ENCODE peak calls at places on chromosomes 13 and 19, in eight cellular contexts. J is body of pancreas, G is breast epithelium, U is GM12878, T is H54, P is Peyer's patch, R is uterus, V is upper lobe of left lung. Q is an unnamed sample.

GRCh38 chr19:13241321-13242104 is 91.3 kb downstream of the IER2 start:
- DNase-seq in J (no peak), T (peak; percentile 47), P (no peak), R (no peak), V (no peak), G (no peak), U (no peak), Q (no peak)

GRCh38 chr13:98155475-98156111 is 12.7 kb downstream of the FARP1 start:
- DNase-seq in G (no peak), U (no peak), V (peak; percentile 34), P (no peak), T (no peak), J (peak; percentile 25), R (no peak), Q (no peak)

GRCh38 chr19:30064021-30064699 is 122.1 kb downstream of the URI1 start:
- DNase-seq in J (no peak), R (no peak), U (no peak), G (no peak), T (no peak), P (peak; percentile 30), V (no peak), Q (no peak)

GRCh38 chr19:48926909-48927308 is 6.6 kb upstream of the DHDH start:
- DNase-seq in U (no peak), T (peak; percentile 46), G (peak; percentile 49), J (peak; percentile 75), P (no peak), V (peak; percentile 90), R (peak; percentile 37), Q (no peak)

GRCh38 chr13:114174529-114174941 is 4.5 kb upstream of the CFAP97D2 start:
- DNase-seq in P (no peak), T (no peak), V (no peak), R (no peak), U (no peak), J (no peak), G (no peak), Q (no peak)

GRCh38 chr13:20160346-20161274 is at the start of gene GJA3:
- DNase-seq in G (no peak), V (no peak), P (peak; percentile 76), J (no peak), T (no peak), R (no peak), U (no peak), Q (peak; percentile 48)

GRCh38 chr19:48390188-48391099 is 907 bp downstream of the KDELR1 start:
- DNase-seq in P (peak; percentile 79), U (no peak), V (peak; percentile 56), R (peak; percentile 61), J (peak; percentile 72), G (peak; percentile 50), T (no peak), Q (peak; percentile 81)

GRCh38 chr13:34467450-34468083 is 474.5 kb upstream of the NBEA start:
- DNase-seq in G (no peak), J (no peak), V (no peak), U (no peak), P (no peak), R (no peak), T (no peak), Q (no peak)

GRCh38 chr13:107867701-107868661 is 347.4 kb downstream of the LIG4 start:
- DNase-seq in J (peak; percentile 23), U (no peak), R (no peak), P (no peak), T (peak; percentile 94), V (peak; percentile 22), G (no peak), Q (no peak)

GRCh38 chr13:106350208-106350607 is 185.3 kb downstream of the EFNB2 start:
- DNase-seq in J (no peak), P (peak; percentile 56), U (no peak), T (no peak), V (peak; percentile 76), G (no peak), R (no peak), Q (no peak)

GRCh38 chr13:80173224-80173623 is 167.7 kb downstream of the SPRY2 start:
- DNase-seq in T (no peak), G (no peak), U (no peak), R (no peak), J (peak; percentile 54), P (no peak), V (peak; percentile 47), Q (no peak)

GRCh38 chr13:44136693-44137268 is 236.8 kb upstream of the SERP2 start:
- DNase-seq in T (no peak), V (no peak), J (no peak), G (no peak), U (no peak), P (no peak), R (no peak), Q (no peak)

GRCh38 chr19:53131085-53131484 is 1.6 kb downstream of the ZNF415 start:
- DNase-seq in T (no peak), J (no peak), V (no peak), U (no peak), G (no peak), P (no peak), R (no peak), Q (no peak)

GRCh38 chr19:39307822-39308530 is 11.8 kb downstream of the IFNL1 start:
- DNase-seq in V (no peak), U (no peak), T (no peak), P (no peak), J (no peak), G (no peak), R (no peak), Q (peak; percentile 33)

GRCh38 chr13:72514141-72514540 is 213.3 kb downstream of the MZT1 start:
- DNase-seq in J (no peak), T (no peak), U (no peak), G (no peak), V (no peak), R (no peak), P (no peak), Q (no peak)

GRCh38 chr19:47729799-47730520 is 15.4 kb upstream of the NOP53 start:
- DNase-seq in P (peak; percentile 58), R (peak; percentile 68), J (peak; percentile 92), V (peak; percentile 89), G (peak; percentile 78), T (no peak), U (no peak), Q (peak; percentile 62)

GRCh38 chr13:29847501-29847983 is 2.9 kb downstream of the UBL3 start:
- DNase-seq in R (no peak), P (peak; percentile 47), T (no peak), J (peak; percentile 35), V (no peak), U (no peak), G (no peak), Q (no peak)
- TF ChIP-seq POLR2A in R (no peak), P (no peak), T (no peak), J (no peak), V (no peak), U (no peak), G (no peak), Q (no peak)

GRCh38 chr19:2428756-2429711 is 1.6 kb upstream of the TIMM13 start:
- DNase-seq in T (no peak), J (no peak), P (no peak), G (no peak), R (no peak), V (no peak), U (no peak), Q (no peak)

GRCh38 chr19:2428027-2428690 is 773 bp upstream of the TIMM13 start:
- DNase-seq in G (peak; percentile 30), P (no peak), V (no peak), U (no peak), T (no peak), R (peak; percentile 40), J (peak; percentile 31), Q (peak; percentile 62)

GRCh38 chr19:2425622-2426581 is 1.5 kb downstream of the TIMM13 start:
- DNase-seq in P (no peak), R (no peak), G (no peak), T (no peak), V (no peak), J (no peak), U (no peak), Q (no peak)

GRCh38 chr19:2426661-2427322 is 594 bp downstream of the TIMM13 start:
- DNase-seq in G (no peak), R (no peak), U (no peak), V (peak; percentile 37), T (peak; percentile 82), J (peak; percentile 50), P (peak; percentile 63), Q (peak; percentile 80)

DNA sequence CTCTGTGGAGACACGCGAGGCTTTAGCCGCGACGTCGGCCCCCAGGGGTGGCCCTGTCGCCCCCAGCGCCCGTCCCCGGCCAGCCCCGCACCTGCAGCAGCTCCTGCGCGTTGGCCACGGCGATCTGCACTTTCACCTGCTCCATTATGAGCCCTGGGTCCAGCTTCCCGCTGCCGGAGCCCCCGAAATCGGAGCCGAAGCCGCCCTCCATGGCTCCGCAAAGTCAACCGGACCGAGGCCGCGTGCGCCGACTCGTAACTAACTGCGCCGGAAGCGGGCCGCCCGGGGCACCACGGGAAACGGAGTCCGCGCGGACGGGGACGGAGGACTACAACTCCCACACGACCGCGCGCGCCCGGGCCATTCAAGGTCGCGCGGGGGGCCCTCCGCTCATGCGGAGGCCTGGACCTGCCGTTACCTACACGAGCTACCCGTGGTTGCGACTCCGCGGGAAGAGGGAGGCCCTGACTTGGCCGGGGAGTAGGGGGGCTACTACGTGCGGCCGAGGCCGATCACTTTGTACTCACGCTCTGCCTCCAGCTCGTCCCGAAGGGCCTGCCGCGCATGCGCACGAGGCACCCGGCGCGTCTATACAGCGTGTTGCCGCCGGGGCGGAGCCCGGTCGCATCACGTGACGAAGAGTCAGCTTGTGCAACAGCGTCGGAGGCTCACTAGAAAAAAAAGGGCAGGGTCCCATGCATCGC is at the start of gene TIMM13:
- DNase-seq in R (peak; percentile 97), G (peak; percentile 97), T (peak; percentile 100), P (peak; percentile 99), V (peak; percentile 96), U (peak; percentile 84), J (peak; percentile 97), Q (peak; percentile 96)
- TF ChIP-seq POLR2A in R (peak; percentile 72), G (no peak), T (peak; percentile 47), P (peak; percentile 67), V (no peak), U (peak; percentile 87), J (no peak), Q (peak; percentile 80)

DNA sequence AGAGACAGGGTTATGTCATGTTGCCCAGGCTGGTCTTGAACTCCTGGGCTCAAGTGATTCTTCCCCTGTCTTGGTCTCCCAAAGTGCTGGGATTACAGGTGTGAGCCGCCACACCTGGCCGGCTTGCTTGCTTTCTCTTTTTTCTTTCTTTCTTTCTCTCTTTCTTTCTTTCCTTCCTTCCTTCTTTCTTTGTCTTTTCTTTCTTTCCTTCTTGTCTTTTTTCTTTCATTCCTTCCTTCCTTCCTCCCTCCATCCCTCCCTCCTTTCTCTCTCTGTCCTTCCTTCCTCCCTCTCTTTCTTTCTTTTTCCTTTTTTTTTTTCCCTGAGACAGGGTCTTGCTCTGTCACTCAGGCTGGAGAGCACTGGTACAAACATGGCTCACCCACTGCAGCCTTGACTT is 6.8 kb upstream of the BTBD2 start:
- DNase-seq in P (no peak), U (no peak), V (no peak), G (no peak), T (no peak), J (no peak), R (no peak), Q (no peak)
- TF ChIP-seq POLR2A in P (no peak), U (no peak), V (no peak), G (no peak), T (no peak), J (no peak), R (no peak), Q (no peak)

DNA sequence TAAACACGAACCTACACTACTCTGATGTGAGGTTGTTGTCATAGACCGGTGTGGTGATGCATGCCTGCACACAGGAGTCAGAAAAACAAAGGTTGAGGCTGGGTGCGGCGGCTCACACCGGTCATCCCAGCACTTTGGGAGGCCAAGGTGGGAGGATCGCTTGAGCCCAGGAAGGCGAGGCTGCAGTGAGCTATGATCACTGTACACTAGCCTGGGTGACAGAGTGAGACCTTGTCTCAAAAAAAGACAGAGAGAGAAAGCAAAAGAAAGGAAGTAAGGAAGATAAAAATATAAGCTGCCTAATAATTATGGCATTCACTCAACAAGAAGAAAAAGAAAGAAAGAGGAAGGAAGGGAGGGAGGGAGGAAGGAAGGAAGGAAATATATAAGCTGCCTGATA is 9.3 kb downstream of the GP6 start:
- DNase-seq in R (no peak), U (no peak), T (no peak), P (no peak), G (no peak), V (no peak), J (no peak), Q (no peak)
- TF ChIP-seq POLR2A in R (no peak), U (no peak), T (no peak), P (no peak), G (no peak), V (no peak), J (no peak), Q (no peak)